ENCODE peak calls at places on chromosome 20, in four cellular contexts. P is bronchial epithelial cell, W is H9, M is activated gamma-delta T cell treated with Interleukin-2 at 50 U/mL for 16 hours. G is an unnamed sample.

GRCh38 chr20:258963-259362 is 1.4 kb downstream of the DEFB132 start:
- DNase-seq in P (peak; percentile 30), W (no peak), M (peak; percentile 18), G (peak; percentile 36)

GRCh38 chr20:5674176-5674660 is 76.0 kb upstream of the SHLD1 start:
- DNase-seq in P (peak; percentile 99), W (no peak), M (no peak), G (no peak)

GRCh38 chr20:63162206-63162770 is 53.6 kb downstream of the YTHDF1 start:
- DNase-seq in P (no peak), W (no peak), M (no peak), G (no peak)

GRCh38 chr20:2349801-2350200 is 30.9 kb upstream of the TGM6 start:
- DNase-seq in P (peak; percentile 8), W (no peak), M (no peak), G (peak; percentile 85)

GRCh38 chr20:53574259-53574789 is 19.3 kb downstream of the ZNF217 start:
- DNase-seq in P (no peak), W (no peak), M (no peak), G (no peak)

GRCh38 chr20:17822039-17822438 is 122.3 kb downstream of the BANF2 start:
- DNase-seq in P (peak; percentile 55), W (no peak), M (no peak), G (no peak)

GRCh38 chr20:64044484-64045247 is 4.8 kb downstream of the SOX18 start:
- DNase-seq in P (peak; percentile 69), W (no peak), M (no peak), G (no peak)

GRCh38 chr20:57164872-57165271 is 101.6 kb downstream of the BMP7 start:
- DNase-seq in P (no peak), W (no peak), M (no peak), G (no peak)

GRCh38 chr20:57678340-57678739 is 31.5 kb downstream of the PMEPA1 start:
- DNase-seq in P (no peak), W (no peak), M (no peak), G (no peak)

GRCh38 chr20:48823960-48824497 is 3.8 kb downstream of the PREX1 start:
- DNase-seq in P (peak; percentile 83), W (no peak), M (peak; percentile 51), G (no peak)

GRCh38 chr20:10547276-10548114 is 112.4 kb downstream of the SLX4IP start:
- DNase-seq in P (no peak), W (no peak), M (no peak), G (no peak)

GRCh38 chr20:17227199-17227535 is 327 bp downstream of the PCSK2 start:
- DNase-seq in P (no peak), W (no peak), M (no peak), G (no peak)

GRCh38 chr20:52761867-52762266 is 210.3 kb upstream of the TSHZ2 start:
- DNase-seq in P (no peak), W (no peak), M (no peak), G (no peak)

GRCh38 chr20:51431321-51431720 is 111.2 kb downstream of the NFATC2 start:
- DNase-seq in P (no peak), W (no peak), M (peak; percentile 31), G (no peak)

GRCh38 chr20:20212675-20213096 is 155.2 kb upstream of the INSM1 start:
- DNase-seq in P (no peak), W (no peak), M (no peak), G (no peak)

GRCh38 chr20:58545565-58546195 is 30.5 kb upstream of the APCDD1L start:
- DNase-seq in P (no peak), W (no peak), M (no peak), G (no peak)

GRCh38 chr20:19726126-19726525 is 31.9 kb upstream of the RIN2 start:
- DNase-seq in P (peak; percentile 78), W (no peak), M (no peak), G (no peak)